ENCODE peak calls at places on chromosomes 3 and 15, in six cellular contexts. N is A549, A is HepG2, Z is NB4, B is upper lobe of left lung, Q is HCT116. U is an unnamed sample.

GRCh38 chr3:127565711-127566110 is 24.8 kb downstream of the TPRA1 start:
- DNase-seq in Z (no peak), A (no peak), Q (no peak), N (no peak), B (no peak), U (no peak)

GRCh38 chr15:23403550-23403949 is 43.5 kb downstream of the GOLGA6L2 start:
- DNase-seq in Z (no peak), N (no peak), A (no peak), B (no peak), Q (no peak), U (no peak)

GRCh38 chr3:70943886-70944285 is 631.4 kb upstream of the MDFIC2 start:
- DNase-seq in B (no peak), A (no peak), N (no peak), Q (no peak), Z (no peak), U (no peak)

GRCh38 chr15:29863438-29863837 is 41.2 kb upstream of the TJP1 start:
- DNase-seq in B (no peak), N (no peak), Z (no peak), Q (no peak), A (no peak), U (no peak)

GRCh38 chr3:144185291-144185690 is 213.7 kb downstream of the DIPK2A start:
- DNase-seq in Q (no peak), B (no peak), A (no peak), N (no peak), Z (no peak), U (no peak)

GRCh38 chr3:55157736-55158135 is 229.9 kb upstream of the LRTM1 start:
- DNase-seq in Q (no peak), B (no peak), Z (no peak), A (no peak), N (no peak), U (no peak)

GRCh38 chr3:63494646-63495045 is 157.8 kb upstream of the SNTN start:
- DNase-seq in Q (no peak), B (no peak), Z (no peak), N (no peak), A (no peak), U (no peak)

GRCh38 chr3:106510206-106510605 is 641.4 kb upstream of the CBLB start:
- DNase-seq in Z (no peak), A (no peak), N (no peak), Q (no peak), B (no peak), U (no peak)

GRCh38 chr3:185335799-185336198 is 27.1 kb upstream of the MAP3K13 start:
- DNase-seq in Q (peak), Z (no peak), B (no peak), N (peak), A (peak), U (no peak)

GRCh38 chr15:90002428-90002844 is 1.3 kb downstream of the ZNF710 start:
- DNase-seq in A (no peak), Q (no peak), B (peak), N (peak), Z (peak), U (no peak)

GRCh38 chr3:110248666-110249065 is 823.0 kb upstream of the NECTIN3 start:
- DNase-seq in A (no peak), Q (no peak), B (no peak), Z (no peak), N (no peak), U (no peak)

GRCh38 chr3:121916189-121916588 is 22.0 kb downstream of the SLC15A2 start:
- DNase-seq in N (no peak), Z (no peak), Q (no peak), A (no peak), B (no peak), U (no peak)

GRCh38 chr3:174776123-174776522 is 83.0 kb upstream of the NAALADL2 start:
- DNase-seq in Q (no peak), B (no peak), A (no peak), N (no peak), Z (no peak), U (no peak)

GRCh38 chr15:57320543-57321220 is 55.6 kb upstream of the CGNL1 start:
- DNase-seq in Q (no peak), A (no peak), Z (peak), B (no peak), N (peak), U (no peak)

GRCh38 chr3:150737874-150738679 is 24.9 kb downstream of the SIAH2 start:
- DNase-seq in Q (peak), N (no peak), A (peak), Z (peak), B (no peak), U (peak)

GRCh38 chr15:69119692-69120395 is 40.6 kb upstream of the GLCE start:
- DNase-seq in A (no peak), N (no peak), B (no peak), Q (no peak), Z (no peak), U (no peak)

GRCh38 chr3:12232785-12233317 is 56.0 kb upstream of the PPARG start:
- DNase-seq in Z (no peak), Q (no peak), B (no peak), N (no peak), A (no peak), U (no peak)

GRCh38 chr15:90213123-90213817 is 12.1 kb downstream of the SEMA4B start:
- DNase-seq in N (no peak), A (no peak), B (peak), Z (no peak), Q (no peak), U (no peak)

GRCh38 chr3:183540501-183541234 is 14.8 kb downstream of the KLHL6 start:
- DNase-seq in Q (no peak), N (no peak), Z (no peak), A (no peak), B (no peak), U (no peak)

GRCh38 chr15:64841258-64842098 is at the start of gene PLEKHO2:
- DNase-seq in N (peak), Q (peak), Z (peak), B (peak), A (peak), U (peak)

DNA sequence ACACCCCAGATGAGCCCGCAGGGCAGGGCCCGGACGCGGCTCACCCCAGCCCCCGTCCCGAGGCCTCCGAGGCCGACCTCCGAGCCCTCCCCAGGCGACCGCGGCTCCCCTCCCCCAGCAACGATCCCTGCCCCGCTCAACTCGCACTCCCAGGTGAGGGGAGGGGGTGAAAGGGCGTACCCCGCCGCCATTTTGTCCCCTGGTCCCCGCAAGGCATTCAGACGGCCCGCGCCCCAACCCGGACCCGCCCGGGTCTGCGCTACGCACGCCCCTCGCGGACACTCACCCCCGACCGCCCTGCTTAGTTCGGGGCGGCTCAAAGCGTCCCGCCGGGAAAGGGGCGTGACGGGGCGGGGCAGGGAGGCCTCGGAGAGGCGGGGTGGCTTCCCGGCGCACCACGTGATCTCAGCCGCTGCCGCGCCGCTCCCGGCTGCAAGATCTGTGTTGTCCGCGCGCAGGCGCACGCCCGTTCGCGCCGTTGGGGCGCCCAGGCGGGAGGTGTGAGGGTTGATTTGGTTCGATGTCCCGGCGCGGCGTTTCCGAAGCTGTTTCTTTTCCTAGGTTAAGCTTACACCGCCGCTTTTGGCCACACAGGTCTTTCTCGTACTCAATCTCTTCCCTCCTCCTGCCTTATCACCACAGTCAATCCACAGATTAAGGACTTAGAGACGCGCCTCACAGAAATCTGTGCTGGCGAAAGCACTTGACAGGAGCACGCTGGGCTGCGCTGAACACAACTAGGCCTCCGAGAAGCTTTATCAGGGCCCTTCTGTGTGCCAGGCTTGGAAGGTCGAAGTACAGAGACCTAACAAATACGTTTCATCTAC is at the start of gene SCAPER:
- DNase-seq in N (peak), B (peak), Z (peak), A (peak), Q (peak), U (peak)
- TF ChIP-seq CTCF in N (no peak), B (no peak), Z (no peak), A (peak), Q (no peak), U (no peak)

GRCh38 chr3:4313606-4314308 is 10.6 kb downstream of the SETMAR start:
- DNase-seq in Z (no peak), Q (no peak), B (no peak), A (peak), N (peak), U (no peak)
- TF ChIP-seq POLR2A in Z (no peak), Q (no peak), B (no peak), A (no peak), N (no peak), U (no peak)

DNA sequence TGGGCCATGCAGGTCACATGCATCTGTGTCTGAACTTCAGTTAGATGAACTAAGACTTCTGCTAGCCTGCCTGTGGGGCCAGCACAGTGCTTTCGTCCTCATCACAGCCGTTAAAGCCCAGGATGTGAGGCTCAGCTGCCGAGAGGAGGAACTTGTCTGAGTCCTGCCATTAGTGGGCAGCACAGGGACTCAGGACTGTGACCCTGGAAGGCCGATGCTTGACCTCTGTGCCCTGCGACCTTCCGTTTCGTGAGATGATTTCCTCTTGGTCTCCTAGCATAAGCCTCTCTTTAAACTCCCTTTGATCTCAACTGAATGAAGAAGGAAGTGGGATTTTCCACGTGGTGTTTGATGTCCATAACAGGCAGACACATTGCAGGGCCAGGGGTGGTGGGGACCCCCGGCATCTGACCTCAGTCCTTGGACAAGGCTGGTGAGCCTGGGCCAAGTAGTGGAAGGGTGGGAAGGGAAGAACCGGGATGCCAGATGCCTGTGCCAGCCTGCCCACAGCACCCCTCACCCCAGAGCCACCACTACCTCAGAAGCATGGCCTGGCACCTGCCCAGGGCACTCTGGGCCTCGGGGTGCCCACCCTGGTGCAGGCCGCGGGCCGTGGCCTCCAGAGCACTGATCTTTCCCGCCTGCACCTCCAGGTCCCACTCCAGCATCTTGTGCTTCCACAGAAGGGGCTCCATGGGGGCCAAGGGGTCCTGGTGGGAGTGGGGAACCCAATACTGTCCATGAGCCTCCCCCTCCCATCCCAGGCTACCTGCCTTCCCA is 21.6 kb downstream of the PLA2G4B start:
- DNase-seq in Q (no peak), A (peak), N (no peak), Z (peak), B (no peak), U (no peak)
- TF ChIP-seq CTCF in Q (peak), A (peak), N (no peak), Z (no peak), B (peak), U (no peak)

GRCh38 chr3:128609294-128609693 is 41.3 kb downstream of the RPN1 start:
- DNase-seq in A (no peak), N (no peak), B (no peak), Q (no peak), Z (no peak), U (no peak)

GRCh38 chr3:128616516-128617269 is 33.9 kb downstream of the RPN1 start:
- DNase-seq in A (no peak), Q (no peak), N (no peak), B (no peak), Z (peak), U (no peak)

GRCh38 chr3:128610671-128611070 is 39.9 kb downstream of the RPN1 start:
- DNase-seq in Q (no peak), Z (no peak), B (no peak), A (no peak), N (no peak), U (no peak)

GRCh38 chr3:128617270-128617556 is 33.4 kb downstream of the RPN1 start:
- DNase-seq in B (no peak), N (no peak), Q (no peak), Z (no peak), A (no peak), U (no peak)

GRCh38 chr3:128613083-128613829 is 37.4 kb downstream of the RPN1 start:
- DNase-seq in Q (no peak), Z (no peak), B (no peak), A (peak), N (no peak), U (no peak)
- TF ChIP-seq POLR2A in Q (no peak), Z (no peak), B (no peak), A (no peak), N (no peak), U (no peak)

DNA sequence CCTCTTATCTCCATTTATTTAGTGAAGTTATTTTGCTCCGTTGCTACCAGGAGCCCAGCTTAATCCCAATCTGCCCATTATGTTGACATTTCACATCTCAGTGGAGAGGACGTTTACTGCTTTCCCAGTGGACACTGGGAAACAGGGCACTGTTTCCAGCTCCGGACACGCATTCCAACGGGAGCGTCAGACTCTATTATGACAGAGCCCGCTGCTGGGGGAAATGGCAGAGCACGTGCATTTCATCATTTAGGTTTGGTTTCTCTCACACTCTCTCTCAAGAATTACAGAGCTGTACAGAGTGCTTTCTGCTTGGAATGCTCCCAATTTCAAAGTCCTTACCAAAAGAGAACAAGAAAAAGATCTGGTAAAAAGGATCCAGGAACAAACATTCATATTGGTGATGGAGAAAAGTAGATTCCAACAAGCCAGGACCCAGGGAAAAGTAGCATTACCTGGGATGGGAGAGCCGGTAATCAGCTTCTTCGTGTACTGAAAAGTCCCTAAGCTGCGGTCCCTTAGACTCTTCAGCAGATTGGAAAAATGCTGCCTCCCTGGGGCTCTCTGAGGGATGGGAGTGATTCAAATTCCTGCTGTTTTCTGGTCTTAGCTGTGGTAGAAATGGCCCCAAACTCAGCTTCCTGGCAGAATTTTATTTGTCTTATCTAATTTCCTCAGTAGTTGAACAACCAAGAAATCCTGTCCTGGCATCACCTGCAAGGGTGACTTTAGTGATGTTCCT is 136.0 kb upstream of the THBS1 start:
- DNase-seq in B (no peak), Z (no peak), N (no peak), Q (no peak), A (no peak), U (no peak)
- TF ChIP-seq CTCF in B (no peak), Z (no peak), N (no peak), Q (no peak), A (no peak), U (no peak)

GRCh38 chr3:13850161-13850945 is 29.5 kb downstream of the WNT7A start:
- DNase-seq in N (peak), Z (no peak), A (peak), Q (peak), B (peak), U (no peak)
- TF ChIP-seq POLR2A in N (no peak), Z (no peak), A (no peak), Q (no peak), B (no peak), U (no peak)

U was measured in lower leg skin.